ENCODE peak calls at places on chromosomes 16 and 17, in eight cellular contexts. L is activated gamma-delta T cell treated with Interleukin-2 at 50 U/mL for 16 hours, Q is ureter, B is fibroblast of pulmonary artery, H is NCI-H2107, O is T-cell, P is NCI-H345, E is GM23248. M is an unnamed sample.

GRCh38 chr17:57357830-57358426 is 101.6 kb downstream of the MSI2 start:
- DNase-seq in P (no peak), O (no peak), Q (peak; percentile 62), E (no peak), B (no peak), H (no peak), L (no peak), M (peak; percentile 33)

GRCh38 chr16:11156401-11156800 is 99.6 kb downstream of the SOCS1 start:
- DNase-seq in O (no peak), Q (no peak), H (no peak), E (no peak), L (no peak), P (no peak), B (no peak), M (no peak)

GRCh38 chr16:85259831-85260165 is 147.5 kb upstream of the CIBAR2 start:
- DNase-seq in O (no peak), L (no peak), Q (no peak), H (no peak), P (no peak), B (no peak), E (no peak), M (no peak)

GRCh38 chr16:27768651-27769270 is 218.8 kb downstream of the KATNIP start:
- DNase-seq in P (no peak), B (no peak), E (no peak), Q (no peak), H (no peak), L (no peak), O (no peak), M (no peak)

GRCh38 chr16:14179116-14179515 is 108.0 kb downstream of the MRTFB start:
- DNase-seq in O (no peak), E (peak; percentile 31), L (no peak), H (no peak), Q (no peak), P (no peak), B (no peak), M (no peak)

GRCh38 chr17:77645441-77646430 is 312.8 kb upstream of the TNRC6C start:
- DNase-seq in L (peak; percentile 70), O (peak; percentile 58), E (no peak), P (no peak), B (peak; percentile 4), Q (no peak), H (no peak), M (no peak)

GRCh38 chr17:73770115-73770848 is 126.0 kb upstream of the SDK2 start:
- DNase-seq in E (peak; percentile 90), O (no peak), L (no peak), Q (peak; percentile 88), H (peak; percentile 50), B (peak; percentile 73), P (peak; percentile 72), M (peak; percentile 74)

GRCh38 chr16:1610841-1611653 is 825 bp downstream of the IFT140 start:
- DNase-seq in P (no peak), L (no peak), Q (no peak), E (peak; percentile 42), B (no peak), O (no peak), H (no peak), M (peak; percentile 12)

GRCh38 chr17:64354824-64355535 is 35.7 kb downstream of the PECAM1 start:
- DNase-seq in Q (no peak), O (no peak), H (no peak), L (no peak), P (no peak), E (peak; percentile 52), B (peak; percentile 87), M (no peak)

GRCh38 chr17:69944406-69944805 is 130.6 kb upstream of the KCNJ16 start:
- DNase-seq in Q (no peak), B (no peak), O (no peak), E (no peak), P (no peak), H (no peak), L (no peak), M (no peak)

GRCh38 chr17:36148559-36149295 is 27.7 kb downstream of the TBC1D3B start:
- DNase-seq in E (peak; percentile 62), O (peak; percentile 69), B (peak; percentile 72), P (peak; percentile 44), Q (peak; percentile 70), L (peak; percentile 64), H (peak; percentile 39), M (peak; percentile 74)

GRCh38 chr16:82748026-82748425 is 121.3 kb downstream of the CDH13 start:
- DNase-seq in Q (no peak), B (peak; percentile 91), O (no peak), L (no peak), H (no peak), P (no peak), E (peak; percentile 81), M (no peak)

GRCh38 chr16:10744370-10745030 is 858 bp downstream of the NUBP1 start:
- DNase-seq in P (peak; percentile 46), B (no peak), E (peak; percentile 72), L (no peak), Q (no peak), H (no peak), O (no peak), M (no peak)

GRCh38 chr16:8887438-8887765 is 5.3 kb downstream of the LITAFD start:
- DNase-seq in E (no peak), L (no peak), P (no peak), B (no peak), H (no peak), O (no peak), Q (no peak), M (no peak)

GRCh38 chr17:338442-339192 is 14.0 kb downstream of the RPH3AL start:
- DNase-seq in E (no peak), L (no peak), B (no peak), O (no peak), Q (no peak), P (no peak), H (no peak), M (peak; percentile 28)

GRCh38 chr17:79084291-79085153 is 9.9 kb downstream of the ENGASE start:
- DNase-seq in Q (no peak), E (no peak), H (no peak), P (no peak), L (no peak), B (no peak), O (no peak), M (no peak)

GRCh38 chr17:607341-608060 is 107.1 kb downstream of the VPS53 start:
- DNase-seq in E (no peak), H (no peak), Q (no peak), P (no peak), O (no peak), B (no peak), L (no peak), M (no peak)

GRCh38 chr17:37787055-37787720 is 42.3 kb upstream of the HNF1B start:
- DNase-seq in H (no peak), O (no peak), Q (no peak), L (no peak), P (no peak), B (peak; percentile 28), E (peak; percentile 39), M (peak; percentile 88)

GRCh38 chr17:2337152-2337810 is at the start of gene SGSM2:
- DNase-seq in L (peak; percentile 68), H (peak; percentile 17), O (peak; percentile 70), E (peak; percentile 68), Q (peak; percentile 64), B (peak; percentile 45), P (peak; percentile 82), M (peak; percentile 65)